ENCODE peak calls at places on chromosomes 12 and 14, in seven cellular contexts. One of them, this sample, is unnamed.

GRCh38 chr12:6377667-6377994 is 2.3 kb upstream of the SCNN1A start:
- DNase-seq in M059J: peak
- DNase-seq in naive thymus-derived CD4-positive, alpha-beta T cell: no peak
- DNase-seq in AG04450: no peak
- DNase-seq in psoas muscle: no peak
- DNase-seq in fibroblast of mammary gland: no peak
- DNase-seq in brain microvascular endothelial cell: no peak
- DNase-seq in this sample: peak

GRCh38 chr12:15001733-15002471 is 29.1 kb downstream of the PDE6H start:
- DNase-seq in M059J: peak
- DNase-seq in naive thymus-derived CD4-positive, alpha-beta T cell: no peak
- DNase-seq in AG04450: no peak
- DNase-seq in psoas muscle: peak
- DNase-seq in fibroblast of mammary gland: peak
- DNase-seq in brain microvascular endothelial cell: peak
- DNase-seq in this sample: no peak

GRCh38 chr14:26281280-26281998 is 316.4 kb downstream of the NOVA1 start:
- DNase-seq in M059J: peak
- DNase-seq in naive thymus-derived CD4-positive, alpha-beta T cell: no peak
- DNase-seq in AG04450: peak
- DNase-seq in psoas muscle: no peak
- DNase-seq in fibroblast of mammary gland: peak
- DNase-seq in brain microvascular endothelial cell: peak
- DNase-seq in this sample: peak

GRCh38 chr12:59084758-59085383 is 164.6 kb upstream of the LRIG3 start:
- DNase-seq in M059J: peak
- DNase-seq in naive thymus-derived CD4-positive, alpha-beta T cell: no peak
- DNase-seq in AG04450: peak
- DNase-seq in psoas muscle: no peak
- DNase-seq in fibroblast of mammary gland: peak
- DNase-seq in brain microvascular endothelial cell: no peak
- DNase-seq in this sample: no peak

GRCh38 chr14:61430066-61430757 is 108.8 kb downstream of the PRKCH start:
- DNase-seq in M059J: no peak
- DNase-seq in naive thymus-derived CD4-positive, alpha-beta T cell: no peak
- DNase-seq in AG04450: no peak
- DNase-seq in psoas muscle: no peak
- DNase-seq in fibroblast of mammary gland: no peak
- DNase-seq in brain microvascular endothelial cell: no peak
- DNase-seq in this sample: no peak

GRCh38 chr12:122503147-122503751 is 2.5 kb upstream of the ZCCHC8 start:
- DNase-seq in M059J: peak
- DNase-seq in naive thymus-derived CD4-positive, alpha-beta T cell: no peak
- DNase-seq in AG04450: no peak
- DNase-seq in psoas muscle: no peak
- DNase-seq in fibroblast of mammary gland: no peak
- DNase-seq in brain microvascular endothelial cell: no peak
- DNase-seq in this sample: no peak

GRCh38 chr12:103495158-103495782 is 498 bp downstream of the C12orf42 start:
- DNase-seq in M059J: no peak
- DNase-seq in naive thymus-derived CD4-positive, alpha-beta T cell: peak
- DNase-seq in AG04450: no peak
- DNase-seq in psoas muscle: peak
- DNase-seq in fibroblast of mammary gland: no peak
- DNase-seq in brain microvascular endothelial cell: no peak
- DNase-seq in this sample: peak

GRCh38 chr14:80164991-80165390 is 46.3 kb downstream of the DIO2 start:
- DNase-seq in M059J: peak
- DNase-seq in naive thymus-derived CD4-positive, alpha-beta T cell: no peak
- DNase-seq in AG04450: peak
- DNase-seq in psoas muscle: no peak
- DNase-seq in fibroblast of mammary gland: peak
- DNase-seq in brain microvascular endothelial cell: peak
- DNase-seq in this sample: peak

GRCh38 chr14:73744874-73745529 is 30.8 kb upstream of the PNMA1 start:
- DNase-seq in M059J: no peak
- DNase-seq in naive thymus-derived CD4-positive, alpha-beta T cell: no peak
- DNase-seq in AG04450: no peak
- DNase-seq in psoas muscle: peak
- DNase-seq in fibroblast of mammary gland: no peak
- DNase-seq in brain microvascular endothelial cell: no peak
- DNase-seq in this sample: peak

GRCh38 chr14:55071870-55072640 is 20.6 kb downstream of the MAPK1IP1L start:
- DNase-seq in M059J: peak
- DNase-seq in naive thymus-derived CD4-positive, alpha-beta T cell: peak
- DNase-seq in AG04450: no peak
- DNase-seq in psoas muscle: no peak
- DNase-seq in fibroblast of mammary gland: peak
- DNase-seq in brain microvascular endothelial cell: peak
- DNase-seq in this sample: peak

GRCh38 chr12:114700392-114701103 is 16.6 kb upstream of the TBX3 start:
- DNase-seq in M059J: peak
- DNase-seq in naive thymus-derived CD4-positive, alpha-beta T cell: no peak
- DNase-seq in AG04450: no peak
- DNase-seq in psoas muscle: no peak
- DNase-seq in fibroblast of mammary gland: no peak
- DNase-seq in brain microvascular endothelial cell: no peak
- DNase-seq in this sample: no peak

GRCh38 chr12:20050166-20050565 is 318.2 kb upstream of the PDE3A start:
- DNase-seq in M059J: no peak
- DNase-seq in naive thymus-derived CD4-positive, alpha-beta T cell: no peak
- DNase-seq in AG04450: no peak
- DNase-seq in psoas muscle: no peak
- DNase-seq in fibroblast of mammary gland: peak
- DNase-seq in brain microvascular endothelial cell: no peak
- DNase-seq in this sample: no peak

GRCh38 chr12:120496353-120497340 is 734 bp downstream of the DYNLL1 start:
- DNase-seq in M059J: peak
- DNase-seq in naive thymus-derived CD4-positive, alpha-beta T cell: peak
- DNase-seq in AG04450: no peak
- DNase-seq in psoas muscle: peak
- DNase-seq in fibroblast of mammary gland: peak
- DNase-seq in brain microvascular endothelial cell: peak
- DNase-seq in this sample: peak

GRCh38 chr12:32566663-32567634 is 112.2 kb upstream of the DNM1L start:
- DNase-seq in M059J: peak
- DNase-seq in naive thymus-derived CD4-positive, alpha-beta T cell: no peak
- DNase-seq in AG04450: no peak
- DNase-seq in psoas muscle: no peak
- DNase-seq in fibroblast of mammary gland: no peak
- DNase-seq in brain microvascular endothelial cell: peak
- DNase-seq in this sample: peak

GRCh38 chr12:94571556-94571955 is 78.8 kb downstream of the TMCC3 start:
- DNase-seq in M059J: peak
- DNase-seq in naive thymus-derived CD4-positive, alpha-beta T cell: no peak
- DNase-seq in AG04450: peak
- DNase-seq in psoas muscle: no peak
- DNase-seq in fibroblast of mammary gland: peak
- DNase-seq in brain microvascular endothelial cell: peak
- DNase-seq in this sample: peak

GRCh38 chr12:98595152-98595988 is 1.9 kb downstream of the SLC25A3 start:
- DNase-seq in M059J: peak
- DNase-seq in naive thymus-derived CD4-positive, alpha-beta T cell: no peak
- DNase-seq in AG04450: peak
- DNase-seq in psoas muscle: no peak
- DNase-seq in fibroblast of mammary gland: peak
- DNase-seq in brain microvascular endothelial cell: peak
- DNase-seq in this sample: peak

GRCh38 chr12:57370696-57371095 is 60.1 kb downstream of the R3HDM2 start:
- DNase-seq in M059J: no peak
- DNase-seq in naive thymus-derived CD4-positive, alpha-beta T cell: no peak
- DNase-seq in AG04450: no peak
- DNase-seq in psoas muscle: no peak
- DNase-seq in fibroblast of mammary gland: no peak
- DNase-seq in brain microvascular endothelial cell: no peak
- DNase-seq in this sample: no peak

GRCh38 chr12:47216150-47216677 is 136.5 kb upstream of the AMIGO2 start:
- DNase-seq in M059J: peak
- DNase-seq in naive thymus-derived CD4-positive, alpha-beta T cell: peak
- DNase-seq in AG04450: no peak
- DNase-seq in psoas muscle: no peak
- DNase-seq in fibroblast of mammary gland: no peak
- DNase-seq in brain microvascular endothelial cell: no peak
- DNase-seq in this sample: no peak

GRCh38 chr12:100674009-100674888 is 100.8 kb downstream of the GAS2L3 start:
- DNase-seq in M059J: no peak
- DNase-seq in naive thymus-derived CD4-positive, alpha-beta T cell: no peak
- DNase-seq in AG04450: no peak
- DNase-seq in psoas muscle: no peak
- DNase-seq in fibroblast of mammary gland: no peak
- DNase-seq in brain microvascular endothelial cell: no peak
- DNase-seq in this sample: no peak

GRCh38 chr12:96719671-96720362 is 187.2 kb upstream of the NEDD1 start:
- DNase-seq in M059J: peak
- DNase-seq in naive thymus-derived CD4-positive, alpha-beta T cell: peak
- DNase-seq in AG04450: no peak
- DNase-seq in psoas muscle: no peak
- DNase-seq in fibroblast of mammary gland: peak
- DNase-seq in brain microvascular endothelial cell: peak
- DNase-seq in this sample: peak

GRCh38 chr12:54486173-54486867 is 11.2 kb upstream of the NCKAP1L start:
- DNase-seq in M059J: no peak
- DNase-seq in naive thymus-derived CD4-positive, alpha-beta T cell: no peak
- DNase-seq in AG04450: no peak
- DNase-seq in psoas muscle: no peak
- DNase-seq in fibroblast of mammary gland: no peak
- DNase-seq in brain microvascular endothelial cell: no peak
- DNase-seq in this sample: no peak

GRCh38 chr14:39307815-39308214 is 74.1 kb downstream of the MIA2 start:
- DNase-seq in M059J: no peak
- DNase-seq in naive thymus-derived CD4-positive, alpha-beta T cell: no peak
- DNase-seq in AG04450: no peak
- DNase-seq in psoas muscle: no peak
- DNase-seq in fibroblast of mammary gland: no peak
- DNase-seq in brain microvascular endothelial cell: no peak
- DNase-seq in this sample: no peak

GRCh38 chr14:36054353-36055051 is 122.0 kb downstream of the PTCSC3 start:
- DNase-seq in M059J: no peak
- DNase-seq in naive thymus-derived CD4-positive, alpha-beta T cell: no peak
- DNase-seq in AG04450: no peak
- DNase-seq in psoas muscle: peak
- DNase-seq in fibroblast of mammary gland: no peak
- DNase-seq in brain microvascular endothelial cell: no peak
- DNase-seq in this sample: no peak

GRCh38 chr12:70535896-70536374 is 101.3 kb downstream of the PTPRB start:
- DNase-seq in M059J: peak
- DNase-seq in naive thymus-derived CD4-positive, alpha-beta T cell: no peak
- DNase-seq in AG04450: no peak
- DNase-seq in psoas muscle: no peak
- DNase-seq in fibroblast of mammary gland: no peak
- DNase-seq in brain microvascular endothelial cell: no peak
- DNase-seq in this sample: peak

GRCh38 chr14:106841701-106842100 is 1315.3 kb downstream of the TMEM121 start:
- DNase-seq in M059J: peak
- DNase-seq in naive thymus-derived CD4-positive, alpha-beta T cell: no peak
- DNase-seq in AG04450: no peak
- DNase-seq in psoas muscle: no peak
- DNase-seq in fibroblast of mammary gland: no peak
- DNase-seq in brain microvascular endothelial cell: no peak
- DNase-seq in this sample: peak

This sample was measured in mammary epithelial cell.